ENCODE peak calls at places on chromosomes 4 and X, in five cellular contexts. R is astrocyte, J is bronchial epithelial cell, O is tibial nerve, P is lung. U is an unnamed sample.

GRCh38 chr4:136505020-136505419 is 1027.3 kb downstream of the PCDH18 start:
- DNase-seq in R (peak; percentile 6), J (peak; percentile 38), O (no peak), P (no peak), U (no peak)

GRCh38 chr4:783133-783541 is 42.8 kb downstream of the CPLX1 start:
- DNase-seq in R (no peak), J (no peak), O (no peak), P (no peak), U (no peak)

GRCh38 chr4:123995939-123996338 is 599.3 kb downstream of the SPRY1 start:
- DNase-seq in R (peak; percentile 96), J (peak; percentile 83), O (no peak), P (no peak), U (peak; percentile 81)

GRCh38 chrX:149497626-149498025 is 7.5 kb downstream of the IDS start:
- DNase-seq in R (peak; percentile 55), J (peak; percentile 82), O (no peak), P (no peak), U (peak; percentile 56)

GRCh38 chr4:5120067-5120466 is 68.8 kb downstream of the STK32B start:
- DNase-seq in R (no peak), J (no peak), O (no peak), P (no peak), U (no peak)

GRCh38 chr4:110850461-110851447 is 227.9 kb upstream of the PITX2 start:
- DNase-seq in R (no peak), J (no peak), O (no peak), P (no peak), U (no peak)

GRCh38 chr4:2858451-2859217 is 15.0 kb downstream of the ADD1 start:
- DNase-seq in R (peak; percentile 60), J (peak; percentile 31), O (no peak), P (no peak), U (peak; percentile 86)

GRCh38 chrX:69538321-69538876 is 34.3 kb downstream of the NALF2 start:
- DNase-seq in R (no peak), J (peak; percentile 17), O (peak; percentile 53), P (peak; percentile 70), U (peak; percentile 49)

GRCh38 chr4:139560396-139561084 is 4.5 kb upstream of the SETD7 start:
- DNase-seq in R (no peak), J (no peak), O (no peak), P (no peak), U (no peak)

GRCh38 chr4:102715057-102715456 is 45.7 kb downstream of the MANBA start:
- DNase-seq in R (no peak), J (no peak), O (no peak), P (no peak), U (peak; percentile 9)

GRCh38 chr4:139760558-139760957 is 94.9 kb downstream of the MGST2 start:
- DNase-seq in R (no peak), J (no peak), O (no peak), P (no peak), U (no peak)

GRCh38 chr4:156191382-156191781 is 237.7 kb upstream of the CTSO start:
- DNase-seq in R (no peak), J (no peak), O (no peak), P (no peak), U (no peak)

GRCh38 chr4:153045111-153045982 is 109.2 kb downstream of the FHDC1 start:
- DNase-seq in R (peak; percentile 36), J (peak; percentile 36), O (no peak), P (no peak), U (no peak)

GRCh38 chr4:61431131-61431530 is 231.0 kb downstream of the ADGRL3 start:
- DNase-seq in R (no peak), J (no peak), O (no peak), P (no peak), U (no peak)

GRCh38 chrX:148380614-148381561 is 119.5 kb upstream of the AFF2 start:
- DNase-seq in R (peak; percentile 16), J (no peak), O (no peak), P (no peak), U (no peak)
- H3K4me3 ChIP-seq in R (no peak overlapping the region), J (no peak overlapping the region), O (no peak overlapping the region), P (no peak overlapping the region), U (no peak overlapping the region)

DNA sequence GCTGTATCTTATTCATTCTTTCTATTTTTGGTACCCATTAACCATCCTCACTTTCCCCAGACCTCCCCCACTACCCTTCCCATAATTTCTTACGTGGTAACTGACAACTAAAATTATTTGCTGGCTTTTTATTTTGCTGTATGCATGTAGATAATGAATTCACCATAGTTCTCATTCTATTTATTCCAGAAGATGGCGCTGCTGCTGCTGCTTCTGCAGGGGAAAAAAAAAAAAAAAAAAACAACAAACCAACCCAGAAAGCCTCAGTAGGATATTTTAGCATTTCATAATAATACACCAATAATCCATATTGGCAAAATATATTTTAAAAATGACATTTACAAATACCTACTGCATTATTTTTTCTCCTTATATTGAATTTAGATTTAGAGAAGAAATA is 416.6 kb upstream of the MAGEB18 start:
- DNase-seq in R (no peak), J (no peak), O (no peak), P (no peak), U (peak; percentile 18)
- TF ChIP-seq CTCF in R (peak; percentile 25), J (peak; percentile 17), O (no peak), P (no peak), U (peak; percentile 41)

GRCh38 chrX:108722561-108722960 is 13.8 kb downstream of the IRS4 start:
- DNase-seq in R (no peak), J (no peak), O (no peak), P (no peak), U (no peak)
- H3K4me3 ChIP-seq in R (no peak overlapping the region), J (no peak overlapping the region), O (no peak overlapping the region), P (no peak overlapping the region), U (no peak overlapping the region)

GRCh38 chr4:119788334-119789266 is 160.0 kb upstream of the PDE5A start:
- DNase-seq in R (no peak), J (no peak), O (no peak), P (no peak), U (no peak)
- TF ChIP-seq CTCF in R (no peak), J (no peak), O (no peak), P (no peak), U (no peak)

GRCh38 chr4:128590773-128591172 is 218.7 kb upstream of the JADE1 start:
- DNase-seq in R (no peak), J (no peak), O (no peak), P (no peak), U (peak; percentile 76)
- H3K4me3 ChIP-seq in R (no peak overlapping the region), J (no peak overlapping the region), O (no peak overlapping the region), P (no peak overlapping the region), U (no peak overlapping the region)

DNA sequence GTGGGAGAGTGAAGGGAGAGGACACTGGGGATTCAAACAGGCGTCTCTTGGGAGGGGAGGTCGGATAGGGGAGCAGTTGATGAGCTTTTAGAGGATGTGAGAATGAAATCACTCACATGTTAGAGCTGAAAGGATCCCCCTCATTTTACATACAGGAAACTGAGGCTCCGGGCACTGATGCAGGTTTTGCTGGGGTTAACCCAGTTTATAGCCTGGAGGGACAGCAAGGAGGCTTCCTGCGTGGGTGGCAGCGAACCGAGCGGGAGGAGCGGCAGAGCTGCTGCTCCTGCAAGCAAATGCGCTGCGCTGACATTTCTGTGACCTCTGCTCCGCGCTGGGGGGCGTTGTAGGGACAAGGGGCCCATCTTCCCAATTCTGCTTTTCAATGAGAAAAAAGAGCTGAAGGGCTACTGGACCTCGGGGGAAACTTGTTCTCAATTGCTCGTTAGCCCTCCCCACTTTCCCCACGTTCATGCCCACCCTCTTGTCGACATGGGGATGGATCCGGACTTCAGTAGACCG is 1.1 kb upstream of the NEUROG2 start:
- DNase-seq in R (no peak), J (no peak), O (no peak), P (no peak), U (no peak)
- TF ChIP-seq CTCF in R (no peak), J (no peak), O (no peak), P (no peak), U (no peak)

U was measured in fibroblast of the aortic adventitia.